ENCODE peak calls at places on chromosome 17, in five cellular contexts. One of them, this sample, is unnamed.

GRCh38 chr17:39092672-39093250 is 58.7 kb downstream of the PLXDC1 start:
- DNase-seq in HFFc6: no peak
- DNase-seq in frontal cortex: no peak
- DNase-seq in NCI-H460: no peak
- DNase-seq in anterior cingulate cortex: no peak
- DNase-seq in this sample: no peak

GRCh38 chr17:78637146-78637545 is 60.0 kb upstream of the DNAH17 start:
- DNase-seq in HFFc6: no peak
- DNase-seq in frontal cortex: no peak
- DNase-seq in NCI-H460: no peak
- DNase-seq in anterior cingulate cortex: no peak
- DNase-seq in this sample: no peak

GRCh38 chr17:68169840-68170239 is 78.0 kb upstream of the AMZ2 start:
- DNase-seq in HFFc6: no peak
- DNase-seq in frontal cortex: no peak
- DNase-seq in NCI-H460: no peak
- DNase-seq in anterior cingulate cortex: no peak
- DNase-seq in this sample: no peak

GRCh38 chr17:3691539-3692166 is 4.3 kb downstream of the P2RX5 start:
- DNase-seq in HFFc6: no peak
- DNase-seq in frontal cortex: no peak
- DNase-seq in NCI-H460: no peak
- DNase-seq in anterior cingulate cortex: no peak
- DNase-seq in this sample: no peak

GRCh38 chr17:78592991-78593329 is 15.8 kb upstream of the DNAH17 start:
- DNase-seq in HFFc6: no peak
- DNase-seq in frontal cortex: no peak
- DNase-seq in NCI-H460: no peak
- DNase-seq in anterior cingulate cortex: no peak
- DNase-seq in this sample: no peak

GRCh38 chr17:7440113-7440822 is 956 bp downstream of the FGF11 start:
- DNase-seq in HFFc6: no peak
- DNase-seq in frontal cortex: no peak
- DNase-seq in NCI-H460: peak; percentile 26
- DNase-seq in anterior cingulate cortex: no peak
- DNase-seq in this sample: peak; percentile 51

GRCh38 chr17:74833501-74834361 is 26.0 kb downstream of the GRIN2C start:
- DNase-seq in HFFc6: peak; percentile 60
- DNase-seq in frontal cortex: no peak
- DNase-seq in NCI-H460: no peak
- DNase-seq in anterior cingulate cortex: no peak
- DNase-seq in this sample: peak; percentile 68

GRCh38 chr17:82160081-82160480 is 52.6 kb downstream of the CCDC57 start:
- DNase-seq in HFFc6: peak; percentile 6
- DNase-seq in frontal cortex: no peak
- DNase-seq in NCI-H460: no peak
- DNase-seq in anterior cingulate cortex: no peak
- DNase-seq in this sample: no peak

GRCh38 chr17:59678946-59679345 is 28.3 kb downstream of the PTRH2 start:
- DNase-seq in HFFc6: no peak
- DNase-seq in frontal cortex: no peak
- DNase-seq in NCI-H460: no peak
- DNase-seq in anterior cingulate cortex: no peak
- DNase-seq in this sample: no peak

GRCh38 chr17:12136646-12137045 is 116.0 kb downstream of the MAP2K4 start:
- DNase-seq in HFFc6: no peak
- DNase-seq in frontal cortex: no peak
- DNase-seq in NCI-H460: no peak
- DNase-seq in anterior cingulate cortex: no peak
- DNase-seq in this sample: peak; percentile 57

This sample was measured in astrocyte of the hippocampus.